ENCODE peak calls at places on chromosomes 12 and 14, in six cellular contexts. K, P, H, R, Q and U are unnamed samples.

GRCh38 chr12:10385181-10385613 is 4.6 kb downstream of the KLRK1 start:
- ATAC-seq in K (no peak), P (no peak), H (peak), R (no peak), Q (no peak), U (no peak)

GRCh38 chr12:49923035-49923644 is 19.4 kb upstream of the FAIM2 start:
- ATAC-seq in Q (peak), H (no peak), R (no peak), P (no peak), K (peak), U (no peak)

GRCh38 chr12:55226523-55226922 is 5.7 kb downstream of the OR10A7 start:
- ATAC-seq in K (no peak), H (peak), R (no peak), Q (no peak), P (no peak), U (no peak)

GRCh38 chr12:105280966-105281693 is 45.2 kb upstream of the APPL2 start:
- ATAC-seq in P (no peak), H (no peak), R (no peak), Q (no peak), K (peak), U (no peak)

GRCh38 chr12:12333407-12333831 is 16.6 kb downstream of the MANSC1 start:
- ATAC-seq in H (no peak), Q (peak), P (no peak), K (peak), R (no peak), U (no peak)

GRCh38 chr14:99460793-99461192 is 19.9 kb downstream of the SETD3 start:
- ATAC-seq in H (peak), R (no peak), K (peak), P (no peak), Q (no peak), U (no peak)

GRCh38 chr12:110289021-110289710 is 8.1 kb downstream of the ATP2A2 start:
- ATAC-seq in Q (no peak), P (no peak), K (no peak), H (peak), R (no peak), U (no peak)

GRCh38 chr14:25049127-25049558 is 804 bp downstream of the STXBP6 start:
- ATAC-seq in R (no peak), P (no peak), Q (no peak), H (no peak), K (peak), U (no peak)

GRCh38 chr12:13024151-13024946 is 19.8 kb upstream of the FAM234B start:
- ATAC-seq in P (no peak), H (no peak), K (no peak), Q (peak), R (no peak), U (no peak)

GRCh38 chr12:113142173-113142885 is 6.8 kb upstream of the RASAL1 start:
- ATAC-seq in K (peak), R (peak), P (no peak), Q (peak), H (peak), U (peak)

GRCh38 chr12:9379023-9379742 is 171.0 kb upstream of the PZP start:
- ATAC-seq in Q (no peak), R (no peak), H (no peak), K (no peak), P (no peak), U (no peak)

GRCh38 chr12:75721231-75721641 is 209.8 kb upstream of the KRR1 start:
- ATAC-seq in R (no peak), K (no peak), H (no peak), P (no peak), Q (no peak), U (no peak)

GRCh38 chr12:113086249-113087164 is 30.0 kb downstream of the DTX1 start:
- ATAC-seq in P (peak), K (peak), Q (no peak), H (no peak), R (peak), U (peak)

GRCh38 chr12:5076761-5077160 is 33.1 kb downstream of the KCNA5 start:
- ATAC-seq in Q (no peak), K (no peak), P (no peak), R (no peak), H (no peak), U (no peak)

GRCh38 chr12:53483979-53484377 is 15.3 kb downstream of the MAP3K12 start:
- ATAC-seq in R (no peak), K (no peak), P (no peak), Q (no peak), H (peak), U (no peak)

GRCh38 chr12:57156701-57157403 is 9.4 kb upstream of the LRP1-AS start:
- ATAC-seq in Q (no peak), H (no peak), K (peak), P (no peak), R (no peak), U (no peak)

GRCh38 chr12:95083938-95084337 is 10.5 kb upstream of the NR2C1 start:
- ATAC-seq in R (no peak), H (no peak), P (no peak), K (peak), Q (peak), U (no peak)

GRCh38 chr12:93824514-93825500 is 147.6 kb downstream of the CRADD start:
- ATAC-seq in Q (no peak), P (no peak), K (no peak), H (no peak), R (no peak), U (no peak)

GRCh38 chr12:96047621-96048211 is 12.3 kb upstream of the LTA4H start:
- ATAC-seq in R (peak), K (peak), H (peak), Q (peak), P (no peak), U (peak)

GRCh38 chr12:12087693-12088034 is 16.9 kb downstream of the BCL2L14 start:
- ATAC-seq in P (no peak), Q (no peak), K (no peak), R (no peak), H (no peak), U (no peak)

GRCh38 chr14:63852271-63852816 is 460 bp upstream of the SYNE2 start:
- ATAC-seq in R (no peak), H (no peak), K (peak), P (no peak), Q (peak), U (no peak)